ENCODE peak calls at places on chromosomes 16 and 17, in nine cellular contexts. S is naive thymus-derived CD4-positive, alpha-beta T cell; M is posterior cingulate gyrus; R is nephron progenitor cell; N is stimulated activated CD8-positive, alpha-beta memory T cell treated with anti-CD3 and anti-CD28 coated beads, Interleukin-4, amount 100 ng/mL, for 24 hours; A is A172; Y is ovary; X is activated naive CD4-positive, alpha-beta T cell; Q is pancreas. G is an unnamed sample.
A peak's percentile ranks its signal among the peaks of the same experiment; 100 is the strongest.

GRCh38 chr16:87305505-87306391 is 11.4 kb downstream of the C16orf95 start:
- DNase-seq in M (no peak), Y (no peak), A (peak; percentile 72), Q (no peak), R (no peak), S (no peak), X (no peak), N (no peak), G (no peak)

GRCh38 chr17:75516619-75517276 is 420 bp downstream of the TSEN54 start:
- DNase-seq in S (peak; percentile 32), A (no peak), Q (peak; percentile 38), M (no peak), X (no peak), N (no peak), Y (no peak), R (peak; percentile 74), G (no peak)

GRCh38 chr17:9274119-9274445 is 252.8 kb downstream of the NTN1 start:
- DNase-seq in Q (no peak), A (no peak), N (no peak), X (no peak), M (no peak), R (no peak), Y (no peak), S (peak; percentile 37), G (no peak)

GRCh38 chr17:40035162-40035559 is 19.0 kb downstream of the MED24 start:
- DNase-seq in N (no peak), M (peak; percentile 91), S (no peak), A (no peak), Q (no peak), R (peak; percentile 74), Y (no peak), X (no peak), G (no peak)

GRCh38 chr17:29682054-29682453 is 59.3 kb upstream of the CORO6 start:
- DNase-seq in N (no peak), Y (no peak), R (no peak), X (no peak), A (no peak), M (no peak), Q (no peak), S (peak; percentile 15), G (no peak)

GRCh38 chr16:48215738-48216137 is 28.4 kb upstream of the LONP2 start:
- DNase-seq in N (no peak), X (no peak), M (no peak), Q (no peak), Y (no peak), A (no peak), S (no peak), R (no peak), G (no peak)

GRCh38 chr16:14186007-14186953 is 115.2 kb downstream of the MRTFB start:
- DNase-seq in M (peak; percentile 91), N (no peak), S (peak; percentile 56), A (peak; percentile 72), R (peak; percentile 64), Y (no peak), X (no peak), Q (no peak), G (no peak)

GRCh38 chr17:15453246-15453645 is 14.2 kb downstream of the CDRT4 start:
- DNase-seq in A (no peak), S (no peak), Q (no peak), Y (no peak), M (no peak), X (no peak), R (no peak), N (no peak), G (no peak)

G was measured in sigmoid colon.